ENCODE peak calls at places on chromosomes 11 and 22, in nine cellular contexts. S is adrenal gland, F is IMR-90, V is HepG2, L is ovary, Y is body of pancreas, E is sigmoid colon, H is uterus, X is stomach. M is an unnamed sample. For H3K27me3, the result is how much of the 10 kb centered on the place peaks cover.

GRCh38 chr11:132784441-132784840 is 747.9 kb downstream of the OPCML start:
- DNase-seq in Y (no peak), E (no peak), L (no peak), S (peak), H (no peak), V (no peak), X (no peak), F (peak), M (no peak)

GRCh38 chr11:113952588-113952987 is 22.3 kb upstream of the HTR3A start:
- DNase-seq in V (no peak), S (peak), F (no peak), L (no peak), X (no peak), E (no peak), H (no peak), Y (no peak), M (no peak)

GRCh38 chr11:78654866-78655265 is 80.2 kb upstream of the NARS2 start:
- DNase-seq in F (no peak), S (no peak), E (no peak), L (no peak), H (no peak), X (no peak), V (no peak), Y (no peak), M (no peak)

GRCh38 chr22:44547371-44547770 is 49.3 kb upstream of the RTL6 start:
- DNase-seq in V (no peak), S (no peak), E (no peak), Y (no peak), L (no peak), X (no peak), H (no peak), F (no peak), M (no peak)

GRCh38 chr11:129333873-129334272 is 41.8 kb upstream of the BARX2 start:
- DNase-seq in X (no peak), E (no peak), L (no peak), Y (no peak), H (no peak), V (no peak), F (no peak), S (no peak), M (no peak)

GRCh38 chr11:92276773-92277172 is 52.2 kb downstream of the FAT3 start:
- DNase-seq in H (no peak), E (no peak), X (no peak), S (no peak), Y (no peak), F (peak), V (no peak), L (no peak), M (no peak)

GRCh38 chr22:45879552-45879949 is 97.4 kb downstream of the WNT7B start:
- DNase-seq in X (no peak), V (no peak), E (peak), S (no peak), F (no peak), H (peak), L (peak), Y (no peak), M (peak)

GRCh38 chr22:35842954-35843353 is 125.3 kb downstream of the APOL5 start:
- DNase-seq in E (no peak), L (no peak), Y (peak), V (peak), S (peak), F (peak), H (no peak), X (no peak), M (no peak)

GRCh38 chr11:39684155-39684554 is 1775.3 kb downstream of the LRRC4C start:
- DNase-seq in H (no peak), X (no peak), F (no peak), V (no peak), E (no peak), S (no peak), L (no peak), Y (no peak), M (no peak)

GRCh38 chr22:32653823-32654222 is 147.7 kb upstream of the TIMP3 start:
- DNase-seq in L (no peak), S (no peak), E (peak), H (no peak), X (no peak), F (no peak), V (peak), Y (no peak), M (no peak)

GRCh38 chr11:33910960-33911339 is 19.1 kb upstream of the LMO2 start:
- DNase-seq in E (no peak), X (no peak), V (no peak), S (no peak), Y (no peak), H (no peak), L (no peak), F (no peak), M (no peak)

GRCh38 chr22:29079218-29079901 is 6.5 kb downstream of the KREMEN1 start:
- DNase-seq in X (no peak), F (no peak), V (no peak), E (no peak), Y (no peak), S (no peak), L (no peak), H (no peak), M (no peak)

GRCh38 chr11:77072851-77073327 is 6.1 kb downstream of the CAPN5 start:
- DNase-seq in X (peak), L (peak), Y (no peak), S (no peak), E (no peak), F (no peak), H (no peak), V (no peak), M (no peak)

GRCh38 chr11:20038364-20038893 is 121.8 kb downstream of the DBX1 start:
- DNase-seq in F (no peak), V (no peak), L (no peak), E (no peak), S (no peak), H (no peak), X (no peak), Y (no peak), M (no peak)

GRCh38 chr11:47915407-47916137 is 64.8 kb upstream of the PTPRJ start:
- DNase-seq in S (no peak), F (no peak), V (peak), E (no peak), Y (peak), X (no peak), H (no peak), L (no peak), M (peak)

GRCh38 chr11:134527382-134528243 is 115.6 kb upstream of the B3GAT1 start:
- DNase-seq in Y (peak), V (no peak), H (no peak), L (no peak), E (peak), S (no peak), F (no peak), X (peak), M (peak)

GRCh38 chr11:132962026-132962425 is 570.3 kb downstream of the OPCML start:
- DNase-seq in S (no peak), L (no peak), H (no peak), E (no peak), V (no peak), F (peak), Y (no peak), X (no peak), M (no peak)

DNA sequence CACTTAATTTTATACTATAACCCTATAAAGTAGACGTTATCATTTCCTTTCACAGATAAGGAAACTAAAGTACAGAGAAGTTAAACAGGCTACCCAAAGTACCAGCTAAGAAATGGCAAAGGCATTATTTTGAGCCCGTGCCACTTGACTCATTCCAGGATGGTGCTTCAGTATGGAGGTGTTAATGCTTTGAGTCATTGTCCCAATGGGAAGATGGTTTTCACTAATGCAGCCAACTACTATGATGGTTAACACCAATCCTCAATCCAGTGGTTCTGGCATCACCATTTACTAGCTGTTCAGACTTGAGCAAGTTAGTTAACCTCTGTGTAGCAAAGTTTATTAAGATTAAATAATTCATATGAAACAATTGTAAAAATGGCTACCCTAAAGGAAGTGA is 123.1 kb upstream of the SLC5A12 start:
- DNase-seq in V (no peak), L (no peak), Y (no peak), X (no peak), E (no peak), H (no peak), S (no peak), F (no peak), M (no peak)
- TF ChIP-seq POLR2A in V (no peak), L (no peak), Y (no peak), X (no peak), E (no peak), H (no peak), S (no peak), F (no peak), M (no peak)

GRCh38 chr22:27317156-27317555 is 484.4 kb downstream of the MN1 start:
- DNase-seq in E (no peak), S (no peak), V (no peak), Y (no peak), X (no peak), L (no peak), F (no peak), H (no peak), M (no peak)

GRCh38 chr22:27315833-27316232 is 485.7 kb downstream of the MN1 start:
- DNase-seq in V (no peak), F (no peak), H (no peak), Y (no peak), X (no peak), L (no peak), E (no peak), S (no peak), M (no peak)

GRCh38 chr22:27314276-27314807 is 487.2 kb downstream of the MN1 start:
- DNase-seq in F (no peak), L (no peak), S (no peak), V (no peak), H (no peak), Y (peak), E (no peak), X (no peak), M (no peak)

GRCh38 chr22:27317961-27318360 is 483.6 kb downstream of the MN1 start:
- DNase-seq in L (no peak), X (no peak), F (no peak), S (no peak), V (no peak), Y (no peak), H (no peak), E (no peak), M (no peak)

DNA sequence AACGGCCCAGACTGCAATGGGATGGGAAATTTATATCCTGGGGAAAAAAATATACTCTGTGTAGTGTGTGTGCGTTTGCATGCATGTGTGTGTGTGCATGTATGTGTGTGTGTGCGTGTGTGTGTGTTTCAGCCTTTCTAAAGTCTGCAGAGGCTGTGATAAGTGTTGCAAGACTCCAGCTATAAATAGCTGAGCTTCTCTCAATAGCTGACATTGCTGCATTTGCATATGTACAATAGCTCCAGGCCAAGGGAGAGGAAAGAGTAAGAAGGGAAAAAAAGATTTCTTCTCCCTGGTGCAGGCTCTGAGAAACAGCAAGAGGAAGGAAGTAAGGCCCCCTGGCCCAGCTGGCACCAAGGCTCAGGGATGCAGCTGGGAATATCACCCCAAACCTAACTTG is 483.0 kb downstream of the MN1 start:
- DNase-seq in H (peak), V (no peak), S (no peak), F (peak), L (peak), Y (no peak), X (no peak), E (no peak), M (no peak)
- H3K27me3 ChIP-seq in H (under half), V (under half), S (under half), F (under half), L (under half), Y (under half), X (under half), E (under half), M (under half)

DNA sequence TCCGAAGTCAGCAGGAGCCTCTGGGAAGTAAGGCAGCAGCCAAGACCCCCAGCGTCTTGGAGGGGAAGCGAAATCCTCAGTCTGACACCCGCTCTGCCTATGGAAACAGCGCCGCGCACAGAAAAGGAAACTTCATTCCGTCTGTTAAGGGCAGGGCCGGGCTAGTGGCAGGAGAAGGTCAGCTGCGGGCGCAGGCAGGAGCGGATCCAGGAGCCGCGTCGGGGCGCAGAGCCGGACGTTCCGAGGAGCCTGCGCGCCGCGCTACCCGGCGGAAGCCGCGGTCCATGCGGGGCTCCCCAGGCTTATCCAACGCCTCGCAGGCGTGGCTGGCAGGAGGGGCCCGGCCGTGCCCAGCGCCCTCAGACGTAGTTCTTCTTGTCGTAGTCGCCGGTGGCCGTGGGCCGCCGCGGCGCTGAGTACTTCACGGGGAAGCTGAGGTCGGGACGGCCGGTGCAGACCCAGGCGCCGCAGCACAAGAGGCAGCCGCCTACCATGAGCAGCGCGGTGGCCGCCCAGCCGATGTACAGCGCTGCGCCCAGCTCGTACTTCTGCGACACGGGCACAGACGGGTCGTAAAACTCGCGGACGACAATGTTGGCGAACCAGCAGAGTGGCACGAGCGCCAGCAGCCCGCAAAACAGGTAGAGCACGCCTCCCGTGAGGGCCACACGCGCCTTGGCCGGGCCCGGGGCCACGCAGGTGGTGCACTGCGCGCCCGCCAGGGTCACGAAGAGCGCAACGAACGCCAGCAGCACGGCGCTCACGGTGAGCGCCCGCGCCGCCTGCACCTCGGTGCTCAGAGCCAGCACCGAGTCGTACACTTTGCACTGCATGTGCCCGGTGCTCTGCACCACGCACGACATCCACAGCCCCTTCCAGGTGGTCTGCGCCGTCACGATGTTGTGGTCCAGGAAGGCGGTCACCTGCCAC is 705 bp downstream of the CLDN5 start:
- DNase-seq in L (no peak), E (no peak), Y (no peak), V (no peak), X (no peak), H (no peak), S (peak), F (peak), M (peak)
- H3K4me3 ChIP-seq in L (peak), E (peak), Y (no peak), V (no peak), X (peak), H (peak), S (no peak), F (peak), M (peak)

GRCh38 chr11:69006816-69007215 is 6.2 kb downstream of the MRGPRF start:
- DNase-seq in S (no peak), V (no peak), Y (no peak), H (no peak), L (no peak), E (no peak), X (no peak), F (no peak), M (no peak)

GRCh38 chr11:69010361-69010891 is 2.6 kb downstream of the MRGPRF start:
- DNase-seq in S (no peak), L (peak), V (no peak), Y (no peak), F (peak), E (peak), H (no peak), X (no peak), M (peak)

GRCh38 chr11:69007978-69008381 is 5.1 kb downstream of the MRGPRF start:
- DNase-seq in H (peak), Y (no peak), L (peak), F (peak), E (peak), V (peak), X (no peak), S (no peak), M (peak)

GRCh38 chr11:69009441-69010211 is 3.4 kb downstream of the MRGPRF start:
- DNase-seq in Y (no peak), X (no peak), F (no peak), E (peak), H (peak), S (no peak), V (no peak), L (peak), M (peak)

GRCh38 chr11:69008774-69009440 is 4.1 kb downstream of the MRGPRF start:
- DNase-seq in H (peak), L (peak), E (peak), F (peak), Y (no peak), X (peak), S (peak), V (peak), M (peak)
- TF ChIP-seq POLR2A in H (peak), L (no peak), E (peak), F (peak), Y (peak), X (no peak), S (no peak), V (no peak), M (no peak)

GRCh38 chr11:116366451-116366850 is 406.3 kb downstream of the BUD13 start:
- DNase-seq in Y (no peak), X (no peak), S (no peak), H (no peak), F (no peak), L (no peak), E (no peak), V (no peak), M (no peak)
- H3K27me3 ChIP-seq in Y (under half), X (under half), S (under half), H (under half), F (under half), L (under half), E (under half), V (under half), M (under half)

GRCh38 chr22:16987822-16988221 is 20.2 kb downstream of the GAB4 start:
- DNase-seq in S (no peak), L (no peak), E (no peak), F (no peak), Y (no peak), V (no peak), X (no peak), H (no peak), M (no peak)
- H3K4me3 ChIP-seq in S (no peak), L (no peak), E (no peak), F (no peak), Y (no peak), V (no peak), X (no peak), H (no peak), M (no peak)